ENCODE peak calls at places on chromosomes 12 and 14, in four cellular contexts. F, J, A and Y are unnamed samples.

GRCh38 chr12:92473564-92473963 is 229.2 kb upstream of the PLEKHG7 start:
- DNase-seq in F (no peak), J (no peak), A (no peak), Y (no peak)

GRCh38 chr14:54738009-54738408 is 164.6 kb downstream of the GCH1 start:
- DNase-seq in F (no peak), J (no peak), A (no peak), Y (no peak)

GRCh38 chr14:77870646-77871045 is 70.7 kb downstream of the ADCK1 start:
- DNase-seq in A (no peak), F (no peak), J (no peak), Y (no peak)

GRCh38 chr12:61754214-61754613 is 506.0 kb upstream of the USP15 start:
- DNase-seq in J (no peak), F (no peak), A (no peak), Y (no peak)

GRCh38 chr12:105084251-105085250 is at the start of gene ALDH1L2:
- DNase-seq in J (peak; percentile 90), A (peak; percentile 49), F (peak; percentile 84), Y (peak; percentile 95)

GRCh38 chr12:16587110-16587453 is 18.9 kb downstream of the LMO3 start:
- DNase-seq in A (no peak), J (no peak), F (no peak), Y (no peak)

GRCh38 chr12:34390171-34390841 is 368.0 kb downstream of the ALG10 start:
- DNase-seq in A (no peak), F (no peak), J (no peak), Y (no peak)

GRCh38 chr12:120314220-120314619 is 12.1 kb downstream of the SIRT4 start:
- DNase-seq in A (no peak), F (no peak), J (no peak), Y (peak; percentile 10)

GRCh38 chr14:26163761-26164160 is 434.1 kb downstream of the NOVA1 start:
- DNase-seq in F (no peak), A (no peak), J (peak; percentile 66), Y (peak; percentile 56)

GRCh38 chr12:9925746-9926393 is 6.3 kb downstream of the CLEC2A start:
- DNase-seq in F (no peak), A (peak; percentile 21), J (peak; percentile 63), Y (peak; percentile 68)

GRCh38 chr14:83255015-83255726 is 1721.5 kb upstream of the SEL1L start:
- DNase-seq in A (peak; percentile 93), F (no peak), J (no peak), Y (no peak)

GRCh38 chr12:31781894-31782540 is 53.2 kb upstream of the AMN1 start:
- DNase-seq in A (no peak), F (no peak), J (no peak), Y (no peak)

GRCh38 chr12:82740129-82741000 is 53.7 kb downstream of the TMTC2 start:
- DNase-seq in J (peak; percentile 80), A (no peak), F (no peak), Y (peak; percentile 76)

GRCh38 chr12:120586216-120586615 is 5.0 kb upstream of the POP5 start:
- DNase-seq in F (no peak), A (no peak), J (no peak), Y (no peak)

GRCh38 chr12:12726543-12727093 is 9.4 kb downstream of the CDKN1B start:
- DNase-seq in A (peak; percentile 21), F (no peak), J (peak; percentile 79), Y (peak; percentile 92)
- H3K4me3 ChIP-seq in A (peak overlapping the region; percentile 52), F (peak overlapping the region; percentile 61), J (peak overlapping the region; percentile 87), Y (peak overlapping the region; percentile 88)

GRCh38 chr12:108337235-108338223 is 1.6 kb downstream of the CMKLR1 start:
- DNase-seq in F (no peak), J (no peak), A (peak; percentile 26), Y (peak; percentile 14)
- TF ChIP-seq CTCF in F (peak; percentile 41), J (peak; percentile 42), A (peak; percentile 24), Y (no peak)

DNA sequence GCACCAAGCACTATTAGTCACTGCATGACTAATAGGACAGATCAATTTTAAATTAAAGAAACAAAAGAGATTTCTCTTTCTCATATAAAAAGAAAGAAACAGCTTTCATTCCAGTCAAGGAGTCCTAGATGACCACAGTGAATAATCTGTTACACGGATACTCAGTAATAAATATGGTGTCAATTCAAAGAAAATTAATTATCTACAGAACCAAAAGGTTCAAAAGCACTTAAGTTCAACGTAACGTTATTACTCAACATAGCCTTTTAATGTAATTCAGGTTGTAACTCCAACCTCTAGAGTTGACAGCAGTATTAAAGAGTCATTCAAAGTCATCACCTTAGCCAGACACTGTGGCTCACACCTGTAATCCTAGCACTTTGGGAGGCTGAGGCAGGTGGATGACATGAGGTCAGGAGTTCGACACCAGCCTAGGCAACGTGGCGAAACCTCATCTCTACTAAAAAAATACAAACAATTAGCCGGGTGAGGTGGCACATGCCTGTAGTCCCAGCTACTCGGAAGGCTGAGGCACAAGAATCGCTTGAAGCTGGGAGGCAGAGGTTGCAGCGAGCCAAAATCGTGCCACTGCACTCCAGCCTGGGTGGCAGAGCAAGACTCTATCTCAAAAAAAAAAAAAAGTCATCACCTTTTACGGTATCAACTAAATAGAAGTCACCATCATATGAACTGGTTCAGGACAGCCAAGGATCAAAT is 4.4 kb downstream of the PPTC7 start:
- DNase-seq in J (no peak), F (no peak), A (no peak), Y (no peak)
- H3K4me3 ChIP-seq in J (peak overlapping the region; percentile 23), F (no peak overlapping the region), A (no peak overlapping the region), Y (no peak overlapping the region)

DNA sequence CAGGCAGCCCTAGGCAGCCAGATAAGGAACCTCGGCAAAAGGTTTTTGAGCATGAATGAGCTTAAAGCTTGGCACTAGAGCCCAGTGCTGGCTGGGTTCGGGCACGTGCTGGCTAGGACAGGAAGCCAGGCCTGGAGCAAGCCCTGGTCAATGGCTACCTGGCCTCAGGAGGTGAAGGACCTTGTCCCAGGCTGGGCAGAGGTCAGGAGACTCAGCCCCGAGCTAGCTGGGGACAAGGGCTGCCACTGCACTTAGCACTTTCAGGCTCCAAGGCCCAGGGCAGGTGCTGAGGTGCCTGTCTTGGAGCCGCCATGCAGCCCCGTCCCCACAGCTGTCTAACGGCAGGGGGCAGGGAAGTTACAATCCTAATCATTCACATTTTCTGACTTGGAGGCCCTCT is 4.3 kb upstream of the AQP6 start:
- DNase-seq in A (no peak), F (no peak), J (no peak), Y (no peak)
- TF ChIP-seq CTCF in A (no peak), F (no peak), J (no peak), Y (no peak)

GRCh38 chr12:585062-586061 is 77.9 kb downstream of the NINJ2 start:
- DNase-seq in J (no peak), F (no peak), A (no peak), Y (no peak)

GRCh38 chr12:581321-581720 is 81.9 kb downstream of the NINJ2 start:
- DNase-seq in A (no peak), F (no peak), J (no peak), Y (no peak)

GRCh38 chr12:580813-581212 is 82.4 kb downstream of the NINJ2 start:
- DNase-seq in A (no peak), J (no peak), F (no peak), Y (no peak)

GRCh38 chr12:581746-582145 is 81.5 kb downstream of the NINJ2 start:
- DNase-seq in J (no peak), F (no peak), A (no peak), Y (no peak)

GRCh38 chr12:583251-583869 is 79.9 kb downstream of the NINJ2 start:
- DNase-seq in J (no peak), F (no peak), A (no peak), Y (no peak)
- H3K4me3 ChIP-seq in J (no peak overlapping the region), F (no peak overlapping the region), A (no peak overlapping the region), Y (no peak overlapping the region)

DNA sequence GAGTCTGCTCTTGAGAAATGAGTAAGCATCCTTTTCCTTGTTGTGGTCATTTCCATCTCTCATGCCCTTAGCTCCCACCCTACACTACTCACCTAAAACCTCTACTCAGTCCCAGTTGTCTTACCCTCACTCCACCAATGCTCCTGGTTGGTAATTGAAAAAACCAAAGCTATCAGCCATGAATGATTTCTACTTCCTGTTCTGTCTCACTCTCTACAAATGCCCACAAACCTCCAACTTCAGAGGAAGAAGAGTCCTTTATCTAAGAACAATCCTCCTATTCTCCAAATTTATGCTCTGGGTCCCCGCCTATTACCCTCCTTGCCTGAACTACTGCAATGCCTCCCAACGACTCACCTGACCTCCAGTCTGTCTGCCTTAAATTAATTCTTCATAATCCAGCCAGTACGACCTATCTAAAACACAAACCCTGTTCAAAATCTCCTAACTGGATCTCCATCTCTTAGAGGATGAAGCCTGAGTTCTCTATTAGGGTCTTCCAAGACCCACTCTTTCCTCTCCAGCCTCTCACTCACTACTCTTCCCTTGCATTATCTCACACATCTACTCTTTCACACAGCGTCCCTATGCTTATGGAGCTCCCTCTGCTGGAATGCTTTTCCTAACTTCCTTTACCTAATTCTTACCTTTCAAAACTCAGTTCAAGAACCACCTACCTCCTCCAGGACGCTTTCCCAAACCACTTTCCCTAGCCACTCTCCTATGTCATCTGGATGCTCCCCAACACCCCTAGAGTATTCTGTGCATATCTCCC is 2.2 kb downstream of the DHRS1 start:
- DNase-seq in F (no peak), J (peak; percentile 27), A (peak; percentile 48), Y (peak; percentile 31)
- TF ChIP-seq CTCF in F (no peak), J (peak; percentile 41), A (peak; percentile 0), Y (peak; percentile 40)

DNA sequence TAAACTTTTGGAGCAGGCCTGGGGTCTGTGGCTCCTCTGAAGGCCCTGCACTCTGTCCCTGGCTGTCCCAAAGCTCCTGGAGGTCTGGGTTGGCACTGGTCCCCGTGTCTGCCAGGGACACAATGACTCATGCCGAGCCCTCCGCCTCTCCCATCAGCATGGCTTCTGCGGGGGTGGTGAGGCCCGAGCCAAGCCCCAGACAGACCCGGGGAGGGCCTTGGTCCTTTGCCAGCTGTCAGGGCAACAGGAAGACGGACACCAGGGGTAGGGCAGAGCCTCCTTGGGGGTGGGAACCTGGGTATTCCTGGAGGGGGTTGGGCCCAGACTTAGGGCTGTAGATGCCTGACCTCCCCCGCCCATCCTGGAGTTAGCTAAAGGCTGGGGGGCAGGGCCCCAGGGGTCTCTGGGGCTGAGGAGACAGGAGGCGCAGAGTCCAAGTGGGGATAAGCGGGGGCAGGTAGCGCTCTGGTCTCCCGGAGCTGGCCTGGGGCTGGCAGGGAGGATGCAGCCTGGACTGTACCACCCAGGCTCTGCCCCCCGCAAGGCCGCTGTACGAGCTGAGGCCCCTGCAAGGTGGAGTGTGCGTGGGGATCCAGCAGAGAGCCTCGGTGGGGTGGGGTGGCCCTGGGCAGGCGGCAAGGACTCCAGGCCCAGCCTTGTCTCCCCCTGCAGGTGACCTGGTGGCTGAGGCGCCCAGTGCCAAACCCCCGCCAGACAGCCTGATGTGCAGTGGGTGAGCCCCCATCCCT is 16.4 kb upstream of the PUS1 start:
- DNase-seq in A (no peak), F (peak; percentile 77), J (peak; percentile 76), Y (peak; percentile 79)
- H3K4me3 ChIP-seq in A (no peak overlapping the region), F (no peak overlapping the region), J (no peak overlapping the region), Y (no peak overlapping the region)